ENCODE peak calls at places on chromosomes 2 and 18, in nine cellular contexts. R is neuronal stem cell, W is breast epithelium, Y is substantia nigra, F is fibroblast of lung, L is caudate nucleus, C is IMR-90, Q is neural progenitor cell, X is lower lobe of right lung. H is an unnamed sample.

GRCh38 chr2:152813381-152813780 is 95.0 kb downstream of the ARL6IP6 start:
- DNase-seq in C (no peak), W (no peak), F (no peak), X (no peak), Y (no peak), Q (no peak), L (no peak), R (no peak), H (no peak)

GRCh38 chr2:61722800-61723199 is 131.1 kb downstream of the FAM161A start:
- DNase-seq in X (no peak), Q (no peak), W (no peak), L (no peak), F (no peak), R (no peak), Y (no peak), C (no peak), H (no peak)

GRCh38 chr2:16665746-16666452 is at the start of gene CYRIA:
- DNase-seq in L (peak; percentile 25), Y (peak; percentile 65), R (peak; percentile 46), Q (peak; percentile 87), W (no peak), F (peak; percentile 36), C (no peak), X (peak; percentile 77), H (peak; percentile 79)

GRCh38 chr2:42153944-42154593 is 15.1 kb upstream of the EML4 start:
- DNase-seq in W (no peak), F (no peak), C (no peak), X (no peak), R (no peak), L (no peak), Q (peak; percentile 19), Y (no peak), H (no peak)

GRCh38 chr2:44170337-44170736 is 1.7 kb downstream of the PPM1B start:
- DNase-seq in Y (no peak), Q (peak; percentile 11), X (no peak), C (peak; percentile 26), W (no peak), F (peak; percentile 45), L (no peak), R (no peak), H (no peak)

GRCh38 chr18:10239138-10239537 is 215.3 kb upstream of the APCDD1 start:
- DNase-seq in Q (no peak), X (peak; percentile 79), R (no peak), L (no peak), W (peak; percentile 47), F (peak; percentile 14), Y (no peak), C (peak; percentile 20), H (no peak)

GRCh38 chr2:24925815-24926214 is 5.8 kb upstream of the ADCY3 start:
- DNase-seq in F (no peak), C (no peak), Y (no peak), L (no peak), Q (no peak), W (no peak), X (no peak), R (no peak), H (no peak)

GRCh38 chr2:237866119-237866621 is 6.7 kb downstream of the RAMP1 start:
- DNase-seq in C (peak; percentile 78), Q (no peak), W (no peak), R (no peak), Y (no peak), X (no peak), L (no peak), F (peak; percentile 88), H (no peak)

GRCh38 chr18:44671914-44672313 is 8.8 kb upstream of the SETBP1 start:
- DNase-seq in R (no peak), F (no peak), Q (no peak), Y (no peak), L (no peak), X (no peak), W (no peak), C (no peak), H (no peak)

GRCh38 chr2:173087793-173088493 is 12.3 kb downstream of the MAP3K20 start:
- DNase-seq in C (no peak), R (no peak), X (no peak), L (no peak), Y (no peak), F (no peak), Q (no peak), W (no peak), H (no peak)

GRCh38 chr2:20188851-20189250 is 36.1 kb downstream of the SDC1 start:
- DNase-seq in Y (no peak), F (no peak), R (peak; percentile 64), X (no peak), C (no peak), Q (peak; percentile 91), L (no peak), W (no peak), H (no peak)

GRCh38 chr18:74674487-74674886 is 76.8 kb downstream of the ZNF407 start:
- DNase-seq in L (no peak), Q (no peak), C (no peak), Y (no peak), F (no peak), X (no peak), R (no peak), W (no peak), H (no peak)

GRCh38 chr2:237290249-237290648 is 123.7 kb downstream of the COL6A3 start:
- DNase-seq in C (peak; percentile 77), X (peak; percentile 70), L (no peak), W (no peak), Y (no peak), F (peak; percentile 40), R (no peak), Q (no peak), H (no peak)

GRCh38 chr18:60892855-60893254 is 440.4 kb upstream of the CDH20 start:
- DNase-seq in C (no peak), Y (no peak), Q (no peak), F (peak; percentile 78), L (no peak), X (no peak), R (no peak), W (peak; percentile 24), H (peak; percentile 71)

GRCh38 chr2:234502285-234502918 is 5.5 kb upstream of the ARL4C start:
- DNase-seq in C (peak; percentile 92), Y (no peak), W (peak; percentile 82), L (no peak), R (no peak), F (peak; percentile 94), Q (peak; percentile 39), X (no peak), H (no peak)

GRCh38 chr2:232368311-232368731 is 10.2 kb upstream of the ALPP start:
- DNase-seq in X (no peak), F (no peak), W (no peak), L (no peak), Y (no peak), R (no peak), C (peak; percentile 34), Q (peak; percentile 23), H (no peak)

GRCh38 chr2:190792956-190793888 is 87.4 kb upstream of the GLS start:
- DNase-seq in W (no peak), X (no peak), Q (no peak), L (no peak), Y (no peak), R (no peak), F (peak; percentile 70), C (no peak), H (no peak)

GRCh38 chr2:23524261-23524706 is 139.3 kb downstream of the KLHL29 start:
- DNase-seq in W (peak; percentile 89), X (no peak), Y (no peak), L (no peak), C (peak; percentile 62), F (peak; percentile 73), Q (no peak), R (no peak), H (no peak)

GRCh38 chr2:161964070-161964645 is 109.9 kb downstream of the DPP4 start:
- DNase-seq in R (no peak), W (no peak), C (no peak), F (no peak), X (no peak), Y (no peak), Q (no peak), L (no peak), H (no peak)

GRCh38 chr18:5414546-5414945 is 119.0 kb upstream of the ZBTB14 start:
- DNase-seq in X (no peak), R (peak; percentile 54), Q (peak; percentile 77), F (no peak), L (peak; percentile 16), Y (peak; percentile 46), C (no peak), W (no peak), H (no peak)

GRCh38 chr2:46098606-46099005 is 198.6 kb upstream of the EPAS1 start:
- DNase-seq in L (no peak), W (no peak), C (peak; percentile 92), X (no peak), Y (no peak), F (peak; percentile 89), R (no peak), Q (no peak), H (no peak)
- H3K27ac ChIP-seq in L (peak overlapping the region; percentile 53), W (peak overlapping the region; percentile 79), C (peak overlapping the region; percentile 98), X (peak overlapping the region; percentile 60), Y (no peak overlapping the region), F (peak overlapping the region; percentile 72), R (no peak overlapping the region), Q (no peak overlapping the region), H (no peak overlapping the region)

GRCh38 chr2:226118471-226119429 is 680.9 kb downstream of the IRS1 start:
- DNase-seq in Y (no peak), X (no peak), L (no peak), W (peak; percentile 67), F (peak; percentile 94), C (peak; percentile 91), R (no peak), Q (no peak), H (peak; percentile 97)
- H3K27ac ChIP-seq in Y (no peak overlapping the region), X (peak overlapping the region; percentile 41), L (no peak overlapping the region), W (peak overlapping the region; percentile 90), F (peak overlapping the region; percentile 83), C (peak overlapping the region; percentile 92), R (no peak overlapping the region), Q (no peak overlapping the region), H (no peak overlapping the region)

DNA sequence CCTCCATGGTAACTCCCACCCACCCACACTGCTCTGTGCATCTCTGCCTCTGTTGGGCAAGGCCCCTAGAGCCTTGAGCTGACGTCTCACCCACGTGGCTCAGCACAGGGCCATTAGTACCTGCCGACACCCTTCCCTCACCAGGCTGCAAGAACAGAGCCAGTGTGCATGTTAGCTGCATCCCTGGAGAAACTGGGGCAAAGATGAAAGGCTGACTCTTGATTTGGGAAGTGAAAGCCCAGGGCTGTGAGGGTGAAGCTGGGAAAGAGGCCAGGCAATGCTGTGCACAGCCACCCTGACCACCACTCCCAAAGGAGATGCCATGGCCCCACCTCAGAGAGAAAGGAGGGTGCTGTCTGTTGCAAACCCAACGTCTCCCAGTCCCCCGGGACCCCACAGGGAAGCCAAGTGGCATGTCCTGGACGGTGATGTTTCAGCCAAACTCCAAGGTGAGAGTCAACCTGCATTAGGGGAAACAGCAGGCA is 20.0 kb upstream of the HPCAL1 start:
- DNase-seq in C (no peak), Q (no peak), L (no peak), F (no peak), X (peak; percentile 43), W (no peak), Y (no peak), R (no peak), H (no peak)
- H3K27ac ChIP-seq in C (peak overlapping the region; percentile 72), Q (no peak overlapping the region), L (no peak overlapping the region), F (peak overlapping the region; percentile 26), X (peak overlapping the region; percentile 25), W (no peak overlapping the region), Y (peak overlapping the region; percentile 21), R (no peak overlapping the region), H (no peak overlapping the region)

DNA sequence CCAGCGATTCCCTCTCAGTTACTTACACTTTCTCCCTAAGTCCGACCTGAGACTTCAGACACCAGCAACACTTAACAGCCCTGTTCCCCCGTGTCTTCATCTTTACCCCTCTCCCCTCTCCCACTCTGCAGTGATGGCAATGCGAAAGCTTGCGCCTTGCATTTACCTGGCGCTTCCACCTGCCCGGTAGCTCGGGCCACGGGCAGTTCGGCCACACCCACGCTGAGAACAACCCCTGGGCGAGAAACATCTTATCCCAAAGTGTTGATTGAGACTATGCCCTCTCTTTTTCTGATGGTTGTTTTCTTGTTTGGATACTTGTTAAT is 571 bp downstream of the DNAJC10 start:
- DNase-seq in Q (no peak), L (no peak), F (no peak), X (no peak), R (no peak), W (no peak), Y (no peak), C (no peak), H (no peak)
- H3K27ac ChIP-seq in Q (peak overlapping the region; percentile 80), L (peak overlapping the region; percentile 68), F (peak overlapping the region; percentile 87), X (peak overlapping the region; percentile 88), R (peak overlapping the region; percentile 96), W (peak overlapping the region; percentile 93), Y (peak overlapping the region; percentile 86), C (peak overlapping the region; percentile 34), H (peak overlapping the region; percentile 81)

H was measured in cardiac muscle cell.